ENCODE peak calls at places on chromosomes 3 and 15, in ten cellular contexts. One of them, this sample, is unnamed.

GRCh38 chr3:85167576-85167975 is 208.8 kb downstream of the CADM2 start:
- DNase-seq in A172: no peak
- DNase-seq in T-helper 1 cell: no peak
- DNase-seq in GM20000: no peak
- DNase-seq in GM03348: no peak
- DNase-seq in Calu3: no peak
- DNase-seq in stimulated activated CD4-positive, alpha-beta T cell treated with anti-CD3 and anti-CD28 coated beads, Interleukin-2, amount 100 ng/mL, for 48 hours: no peak
- DNase-seq in GM18507: no peak
- DNase-seq in NK-92 treated with Interleukin-12 subunit alpha and Interleukin-12 subunit beta, amount 100 ng/mL, for 24 hours: no peak
- DNase-seq in RKO: no peak
- DNase-seq in this sample: no peak

GRCh38 chr15:95296626-95297025 is 1033.9 kb upstream of the NR2F2 start:
- DNase-seq in A172: no peak
- DNase-seq in T-helper 1 cell: no peak
- DNase-seq in GM20000: no peak
- DNase-seq in GM03348: no peak
- DNase-seq in Calu3: no peak
- DNase-seq in stimulated activated CD4-positive, alpha-beta T cell treated with anti-CD3 and anti-CD28 coated beads, Interleukin-2, amount 100 ng/mL, for 48 hours: no peak
- DNase-seq in GM18507: no peak
- DNase-seq in NK-92 treated with Interleukin-12 subunit alpha and Interleukin-12 subunit beta, amount 100 ng/mL, for 24 hours: no peak
- DNase-seq in RKO: no peak
- DNase-seq in this sample: no peak

GRCh38 chr15:68666812-68667450 is 88.1 kb downstream of the CORO2B start:
- DNase-seq in A172: no peak
- DNase-seq in T-helper 1 cell: no peak
- DNase-seq in GM20000: no peak
- DNase-seq in GM03348: no peak
- DNase-seq in Calu3: no peak
- DNase-seq in stimulated activated CD4-positive, alpha-beta T cell treated with anti-CD3 and anti-CD28 coated beads, Interleukin-2, amount 100 ng/mL, for 48 hours: no peak
- DNase-seq in GM18507: no peak
- DNase-seq in NK-92 treated with Interleukin-12 subunit alpha and Interleukin-12 subunit beta, amount 100 ng/mL, for 24 hours: no peak
- DNase-seq in RKO: no peak
- DNase-seq in this sample: no peak

GRCh38 chr3:150180349-150180748 is 209.7 kb upstream of the PFN2 start:
- DNase-seq in A172: peak; percentile 34
- DNase-seq in T-helper 1 cell: no peak
- DNase-seq in GM20000: no peak
- DNase-seq in GM03348: peak; percentile 51
- DNase-seq in Calu3: no peak
- DNase-seq in stimulated activated CD4-positive, alpha-beta T cell treated with anti-CD3 and anti-CD28 coated beads, Interleukin-2, amount 100 ng/mL, for 48 hours: no peak
- DNase-seq in GM18507: no peak
- DNase-seq in NK-92 treated with Interleukin-12 subunit alpha and Interleukin-12 subunit beta, amount 100 ng/mL, for 24 hours: no peak
- DNase-seq in RKO: no peak
- DNase-seq in this sample: no peak

GRCh38 chr3:185935465-185936263 is 2.1 kb downstream of the TRA2B start:
- DNase-seq in A172: no peak
- DNase-seq in T-helper 1 cell: no peak
- DNase-seq in GM20000: no peak
- DNase-seq in GM03348: no peak
- DNase-seq in Calu3: peak; percentile 35
- DNase-seq in stimulated activated CD4-positive, alpha-beta T cell treated with anti-CD3 and anti-CD28 coated beads, Interleukin-2, amount 100 ng/mL, for 48 hours: no peak
- DNase-seq in GM18507: no peak
- DNase-seq in NK-92 treated with Interleukin-12 subunit alpha and Interleukin-12 subunit beta, amount 100 ng/mL, for 24 hours: no peak
- DNase-seq in RKO: no peak
- DNase-seq in this sample: no peak

GRCh38 chr15:40133544-40133943 is 24.9 kb upstream of the BMF start:
- DNase-seq in A172: no peak
- DNase-seq in T-helper 1 cell: no peak
- DNase-seq in GM20000: no peak
- DNase-seq in GM03348: no peak
- DNase-seq in Calu3: no peak
- DNase-seq in stimulated activated CD4-positive, alpha-beta T cell treated with anti-CD3 and anti-CD28 coated beads, Interleukin-2, amount 100 ng/mL, for 48 hours: no peak
- DNase-seq in GM18507: no peak
- DNase-seq in NK-92 treated with Interleukin-12 subunit alpha and Interleukin-12 subunit beta, amount 100 ng/mL, for 24 hours: no peak
- DNase-seq in RKO: no peak
- DNase-seq in this sample: no peak

GRCh38 chr3:150609988-150610387 is 6.9 kb downstream of the SELENOT start:
- DNase-seq in A172: no peak
- DNase-seq in T-helper 1 cell: no peak
- DNase-seq in GM20000: peak; percentile 31
- DNase-seq in GM03348: no peak
- DNase-seq in Calu3: no peak
- DNase-seq in stimulated activated CD4-positive, alpha-beta T cell treated with anti-CD3 and anti-CD28 coated beads, Interleukin-2, amount 100 ng/mL, for 48 hours: no peak
- DNase-seq in GM18507: no peak
- DNase-seq in NK-92 treated with Interleukin-12 subunit alpha and Interleukin-12 subunit beta, amount 100 ng/mL, for 24 hours: no peak
- DNase-seq in RKO: no peak
- DNase-seq in this sample: no peak

GRCh38 chr15:48751595-48751994 is 59.3 kb downstream of the CEP152 start:
- DNase-seq in A172: no peak
- DNase-seq in T-helper 1 cell: no peak
- DNase-seq in GM20000: no peak
- DNase-seq in GM03348: no peak
- DNase-seq in Calu3: no peak
- DNase-seq in stimulated activated CD4-positive, alpha-beta T cell treated with anti-CD3 and anti-CD28 coated beads, Interleukin-2, amount 100 ng/mL, for 48 hours: no peak
- DNase-seq in GM18507: no peak
- DNase-seq in NK-92 treated with Interleukin-12 subunit alpha and Interleukin-12 subunit beta, amount 100 ng/mL, for 24 hours: no peak
- DNase-seq in RKO: no peak
- DNase-seq in this sample: no peak

GRCh38 chr3:179229177-179229576 is 21.7 kb downstream of the KCNMB3 start:
- DNase-seq in A172: no peak
- DNase-seq in T-helper 1 cell: no peak
- DNase-seq in GM20000: no peak
- DNase-seq in GM03348: no peak
- DNase-seq in Calu3: no peak
- DNase-seq in stimulated activated CD4-positive, alpha-beta T cell treated with anti-CD3 and anti-CD28 coated beads, Interleukin-2, amount 100 ng/mL, for 48 hours: no peak
- DNase-seq in GM18507: no peak
- DNase-seq in NK-92 treated with Interleukin-12 subunit alpha and Interleukin-12 subunit beta, amount 100 ng/mL, for 24 hours: no peak
- DNase-seq in RKO: no peak
- DNase-seq in this sample: no peak

GRCh38 chr3:195802795-195803194 is 8.9 kb downstream of the MUC4 start:
- DNase-seq in A172: no peak
- DNase-seq in T-helper 1 cell: peak; percentile 55
- DNase-seq in GM20000: no peak
- DNase-seq in GM03348: no peak
- DNase-seq in Calu3: no peak
- DNase-seq in stimulated activated CD4-positive, alpha-beta T cell treated with anti-CD3 and anti-CD28 coated beads, Interleukin-2, amount 100 ng/mL, for 48 hours: no peak
- DNase-seq in GM18507: no peak
- DNase-seq in NK-92 treated with Interleukin-12 subunit alpha and Interleukin-12 subunit beta, amount 100 ng/mL, for 24 hours: no peak
- DNase-seq in RKO: no peak
- DNase-seq in this sample: no peak

GRCh38 chr3:8603115-8603710 is 41.4 kb downstream of the SSUH2 start:
- DNase-seq in A172: no peak
- DNase-seq in T-helper 1 cell: no peak
- DNase-seq in GM20000: no peak
- DNase-seq in GM03348: no peak
- DNase-seq in Calu3: no peak
- DNase-seq in stimulated activated CD4-positive, alpha-beta T cell treated with anti-CD3 and anti-CD28 coated beads, Interleukin-2, amount 100 ng/mL, for 48 hours: no peak
- DNase-seq in GM18507: no peak
- DNase-seq in NK-92 treated with Interleukin-12 subunit alpha and Interleukin-12 subunit beta, amount 100 ng/mL, for 24 hours: no peak
- DNase-seq in RKO: no peak
- DNase-seq in this sample: peak; percentile 47

GRCh38 chr3:16124636-16125035 is 49.8 kb upstream of the GALNT15 start:
- DNase-seq in A172: peak; percentile 89
- DNase-seq in T-helper 1 cell: no peak
- DNase-seq in GM20000: no peak
- DNase-seq in GM03348: peak; percentile 79
- DNase-seq in Calu3: no peak
- DNase-seq in stimulated activated CD4-positive, alpha-beta T cell treated with anti-CD3 and anti-CD28 coated beads, Interleukin-2, amount 100 ng/mL, for 48 hours: no peak
- DNase-seq in GM18507: no peak
- DNase-seq in NK-92 treated with Interleukin-12 subunit alpha and Interleukin-12 subunit beta, amount 100 ng/mL, for 24 hours: no peak
- DNase-seq in RKO: peak; percentile 82
- DNase-seq in this sample: peak; percentile 42

GRCh38 chr15:79041598-79042175 is 48.9 kb downstream of the RASGRF1 start:
- DNase-seq in A172: no peak
- DNase-seq in T-helper 1 cell: no peak
- DNase-seq in GM20000: no peak
- DNase-seq in GM03348: no peak
- DNase-seq in Calu3: no peak
- DNase-seq in stimulated activated CD4-positive, alpha-beta T cell treated with anti-CD3 and anti-CD28 coated beads, Interleukin-2, amount 100 ng/mL, for 48 hours: no peak
- DNase-seq in GM18507: no peak
- DNase-seq in NK-92 treated with Interleukin-12 subunit alpha and Interleukin-12 subunit beta, amount 100 ng/mL, for 24 hours: no peak
- DNase-seq in RKO: no peak
- DNase-seq in this sample: no peak

GRCh38 chr3:15271785-15272381 is 60.5 kb downstream of the SH3BP5 start:
- DNase-seq in A172: peak; percentile 54
- DNase-seq in T-helper 1 cell: peak; percentile 91
- DNase-seq in GM20000: peak; percentile 67
- DNase-seq in GM03348: no peak
- DNase-seq in Calu3: no peak
- DNase-seq in stimulated activated CD4-positive, alpha-beta T cell treated with anti-CD3 and anti-CD28 coated beads, Interleukin-2, amount 100 ng/mL, for 48 hours: peak; percentile 54
- DNase-seq in GM18507: peak; percentile 56
- DNase-seq in NK-92 treated with Interleukin-12 subunit alpha and Interleukin-12 subunit beta, amount 100 ng/mL, for 24 hours: peak; percentile 68
- DNase-seq in RKO: no peak
- DNase-seq in this sample: no peak

GRCh38 chr3:13524979-13525669 is 23.8 kb upstream of the FBLN2 start:
- DNase-seq in A172: no peak
- DNase-seq in T-helper 1 cell: no peak
- DNase-seq in GM20000: no peak
- DNase-seq in GM03348: no peak
- DNase-seq in Calu3: no peak
- DNase-seq in stimulated activated CD4-positive, alpha-beta T cell treated with anti-CD3 and anti-CD28 coated beads, Interleukin-2, amount 100 ng/mL, for 48 hours: no peak
- DNase-seq in GM18507: no peak
- DNase-seq in NK-92 treated with Interleukin-12 subunit alpha and Interleukin-12 subunit beta, amount 100 ng/mL, for 24 hours: no peak
- DNase-seq in RKO: no peak
- DNase-seq in this sample: no peak

GRCh38 chr3:187919018-187919417 is 173.8 kb upstream of the BCL6 start:
- DNase-seq in A172: no peak
- DNase-seq in T-helper 1 cell: peak; percentile 87
- DNase-seq in GM20000: peak; percentile 27
- DNase-seq in GM03348: no peak
- DNase-seq in Calu3: no peak
- DNase-seq in stimulated activated CD4-positive, alpha-beta T cell treated with anti-CD3 and anti-CD28 coated beads, Interleukin-2, amount 100 ng/mL, for 48 hours: peak; percentile 36
- DNase-seq in GM18507: peak; percentile 45
- DNase-seq in NK-92 treated with Interleukin-12 subunit alpha and Interleukin-12 subunit beta, amount 100 ng/mL, for 24 hours: peak; percentile 52
- DNase-seq in RKO: no peak
- DNase-seq in this sample: no peak

GRCh38 chr3:34001022-34001421 is 202.6 kb downstream of the PDCD6IP start:
- DNase-seq in A172: no peak
- DNase-seq in T-helper 1 cell: no peak
- DNase-seq in GM20000: no peak
- DNase-seq in GM03348: no peak
- DNase-seq in Calu3: no peak
- DNase-seq in stimulated activated CD4-positive, alpha-beta T cell treated with anti-CD3 and anti-CD28 coated beads, Interleukin-2, amount 100 ng/mL, for 48 hours: no peak
- DNase-seq in GM18507: no peak
- DNase-seq in NK-92 treated with Interleukin-12 subunit alpha and Interleukin-12 subunit beta, amount 100 ng/mL, for 24 hours: no peak
- DNase-seq in RKO: no peak
- DNase-seq in this sample: no peak

GRCh38 chr3:64399205-64399800 is 174.0 kb upstream of the PRICKLE2 start:
- DNase-seq in A172: peak; percentile 48
- DNase-seq in T-helper 1 cell: peak; percentile 34
- DNase-seq in GM20000: peak; percentile 43
- DNase-seq in GM03348: peak; percentile 75
- DNase-seq in Calu3: peak; percentile 60
- DNase-seq in stimulated activated CD4-positive, alpha-beta T cell treated with anti-CD3 and anti-CD28 coated beads, Interleukin-2, amount 100 ng/mL, for 48 hours: peak; percentile 5
- DNase-seq in GM18507: peak; percentile 3
- DNase-seq in NK-92 treated with Interleukin-12 subunit alpha and Interleukin-12 subunit beta, amount 100 ng/mL, for 24 hours: no peak
- DNase-seq in RKO: peak; percentile 30
- DNase-seq in this sample: no peak

GRCh38 chr3:15805756-15806266 is 8.0 kb upstream of the ANKRD28 start:
- DNase-seq in A172: peak; percentile 60
- DNase-seq in T-helper 1 cell: peak; percentile 67
- DNase-seq in GM20000: peak; percentile 48
- DNase-seq in GM03348: peak; percentile 35
- DNase-seq in Calu3: no peak
- DNase-seq in stimulated activated CD4-positive, alpha-beta T cell treated with anti-CD3 and anti-CD28 coated beads, Interleukin-2, amount 100 ng/mL, for 48 hours: no peak
- DNase-seq in GM18507: peak; percentile 40
- DNase-seq in NK-92 treated with Interleukin-12 subunit alpha and Interleukin-12 subunit beta, amount 100 ng/mL, for 24 hours: no peak
- DNase-seq in RKO: no peak
- DNase-seq in this sample: no peak

GRCh38 chr3:148727242-148727641 is 29.5 kb downstream of the AGTR1 start:
- DNase-seq in A172: peak; percentile 27
- DNase-seq in T-helper 1 cell: peak; percentile 32
- DNase-seq in GM20000: peak; percentile 11
- DNase-seq in GM03348: peak; percentile 34
- DNase-seq in Calu3: peak; percentile 76
- DNase-seq in stimulated activated CD4-positive, alpha-beta T cell treated with anti-CD3 and anti-CD28 coated beads, Interleukin-2, amount 100 ng/mL, for 48 hours: no peak
- DNase-seq in GM18507: no peak
- DNase-seq in NK-92 treated with Interleukin-12 subunit alpha and Interleukin-12 subunit beta, amount 100 ng/mL, for 24 hours: peak; percentile 46
- DNase-seq in RKO: peak; percentile 57
- DNase-seq in this sample: peak; percentile 53

GRCh38 chr3:45113625-45114050 is 32.5 kb downstream of the CDCP1 start:
- DNase-seq in A172: no peak
- DNase-seq in T-helper 1 cell: no peak
- DNase-seq in GM20000: no peak
- DNase-seq in GM03348: no peak
- DNase-seq in Calu3: no peak
- DNase-seq in stimulated activated CD4-positive, alpha-beta T cell treated with anti-CD3 and anti-CD28 coated beads, Interleukin-2, amount 100 ng/mL, for 48 hours: no peak
- DNase-seq in GM18507: no peak
- DNase-seq in NK-92 treated with Interleukin-12 subunit alpha and Interleukin-12 subunit beta, amount 100 ng/mL, for 24 hours: no peak
- DNase-seq in RKO: no peak
- DNase-seq in this sample: no peak

GRCh38 chr15:33913459-33913858 is 54.8 kb upstream of the CHRM5 start:
- DNase-seq in A172: no peak
- DNase-seq in T-helper 1 cell: no peak
- DNase-seq in GM20000: no peak
- DNase-seq in GM03348: no peak
- DNase-seq in Calu3: no peak
- DNase-seq in stimulated activated CD4-positive, alpha-beta T cell treated with anti-CD3 and anti-CD28 coated beads, Interleukin-2, amount 100 ng/mL, for 48 hours: no peak
- DNase-seq in GM18507: no peak
- DNase-seq in NK-92 treated with Interleukin-12 subunit alpha and Interleukin-12 subunit beta, amount 100 ng/mL, for 24 hours: no peak
- DNase-seq in RKO: no peak
- DNase-seq in this sample: peak; percentile 2